ENCODE peak calls at places on chromosomes 7 and 10, in four cellular contexts. One of them, this sample, is unnamed.

GRCh38 chr10:130016095-130016494 is 52.0 kb upstream of the EBF3 start:
- DNase-seq in stimulated activated CD4-positive, alpha-beta T cell treated with anti-CD3 and anti-CD28 coated beads, Interleukin-15, amount 100 ng/mL, for 24 hours: no peak
- DNase-seq in ELF-1: no peak
- DNase-seq in NCI-H446: no peak
- DNase-seq in this sample: no peak

GRCh38 chr7:45178241-45179225 is 20.9 kb downstream of the RAMP3 start:
- DNase-seq in ELF-1: peak; percentile 37
- DNase-seq in NCI-H446: no peak
- DNase-seq in stimulated activated CD4-positive, alpha-beta T cell treated with anti-CD3 and anti-CD28 coated beads, Interleukin-15, amount 100 ng/mL, for 24 hours: peak; percentile 30
- DNase-seq in this sample: peak; percentile 28

GRCh38 chr7:158885624-158886023 is 29.3 kb downstream of the DYNC2I1 start:
- DNase-seq in ELF-1: no peak
- DNase-seq in stimulated activated CD4-positive, alpha-beta T cell treated with anti-CD3 and anti-CD28 coated beads, Interleukin-15, amount 100 ng/mL, for 24 hours: no peak
- DNase-seq in NCI-H446: peak; percentile 5
- DNase-seq in this sample: no peak

GRCh38 chr10:93437000-93437945 is 44.9 kb downstream of the MYOF start:
- DNase-seq in ELF-1: peak; percentile 74
- DNase-seq in stimulated activated CD4-positive, alpha-beta T cell treated with anti-CD3 and anti-CD28 coated beads, Interleukin-15, amount 100 ng/mL, for 24 hours: no peak
- DNase-seq in NCI-H446: peak; percentile 10
- DNase-seq in this sample: no peak

GRCh38 chr10:63346015-63346441 is 119.7 kb downstream of the JMJD1C start:
- DNase-seq in NCI-H446: no peak
- DNase-seq in stimulated activated CD4-positive, alpha-beta T cell treated with anti-CD3 and anti-CD28 coated beads, Interleukin-15, amount 100 ng/mL, for 24 hours: no peak
- DNase-seq in ELF-1: no peak
- DNase-seq in this sample: no peak

GRCh38 chr7:28530175-28531142 is 118.1 kb downstream of the CREB5 start:
- DNase-seq in stimulated activated CD4-positive, alpha-beta T cell treated with anti-CD3 and anti-CD28 coated beads, Interleukin-15, amount 100 ng/mL, for 24 hours: no peak
- DNase-seq in ELF-1: no peak
- DNase-seq in NCI-H446: no peak
- DNase-seq in this sample: no peak

GRCh38 chr10:132360766-132361447 is 28.9 kb downstream of the LRRC27 start:
- DNase-seq in ELF-1: peak; percentile 38
- DNase-seq in NCI-H446: no peak
- DNase-seq in stimulated activated CD4-positive, alpha-beta T cell treated with anti-CD3 and anti-CD28 coated beads, Interleukin-15, amount 100 ng/mL, for 24 hours: peak; percentile 63
- DNase-seq in this sample: peak; percentile 47

GRCh38 chr7:23955600-23956149 is 245.7 kb downstream of the STK31 start:
- DNase-seq in ELF-1: no peak
- DNase-seq in NCI-H446: no peak
- DNase-seq in stimulated activated CD4-positive, alpha-beta T cell treated with anti-CD3 and anti-CD28 coated beads, Interleukin-15, amount 100 ng/mL, for 24 hours: no peak
- DNase-seq in this sample: no peak

GRCh38 chr7:148287538-148287937 is 303.0 kb upstream of the C7orf33 start:
- DNase-seq in NCI-H446: no peak
- DNase-seq in ELF-1: no peak
- DNase-seq in stimulated activated CD4-positive, alpha-beta T cell treated with anti-CD3 and anti-CD28 coated beads, Interleukin-15, amount 100 ng/mL, for 24 hours: no peak
- DNase-seq in this sample: no peak

GRCh38 chr7:24869572-24869971 is 110.4 kb downstream of the OSBPL3 start:
- DNase-seq in ELF-1: no peak
- DNase-seq in NCI-H446: no peak
- DNase-seq in stimulated activated CD4-positive, alpha-beta T cell treated with anti-CD3 and anti-CD28 coated beads, Interleukin-15, amount 100 ng/mL, for 24 hours: no peak
- DNase-seq in this sample: no peak

GRCh38 chr10:91380873-91381561 is 29.1 kb upstream of the HECTD2 start:
- DNase-seq in ELF-1: peak; percentile 94
- DNase-seq in stimulated activated CD4-positive, alpha-beta T cell treated with anti-CD3 and anti-CD28 coated beads, Interleukin-15, amount 100 ng/mL, for 24 hours: no peak
- DNase-seq in NCI-H446: no peak
- DNase-seq in this sample: no peak

GRCh38 chr10:124568339-124568738 is 106.7 kb downstream of the LHPP start:
- DNase-seq in stimulated activated CD4-positive, alpha-beta T cell treated with anti-CD3 and anti-CD28 coated beads, Interleukin-15, amount 100 ng/mL, for 24 hours: no peak
- DNase-seq in ELF-1: peak; percentile 34
- DNase-seq in NCI-H446: no peak
- DNase-seq in this sample: no peak

GRCh38 chr10:85420501-85421191 is 945.9 kb downstream of the GRID1 start:
- DNase-seq in ELF-1: peak; percentile 88
- DNase-seq in NCI-H446: no peak
- DNase-seq in stimulated activated CD4-positive, alpha-beta T cell treated with anti-CD3 and anti-CD28 coated beads, Interleukin-15, amount 100 ng/mL, for 24 hours: no peak
- DNase-seq in this sample: no peak

GRCh38 chr7:2498708-2499107 is 20.9 kb upstream of the LFNG start:
- DNase-seq in NCI-H446: no peak
- DNase-seq in ELF-1: no peak
- DNase-seq in stimulated activated CD4-positive, alpha-beta T cell treated with anti-CD3 and anti-CD28 coated beads, Interleukin-15, amount 100 ng/mL, for 24 hours: no peak
- DNase-seq in this sample: no peak

This sample was measured in activated CD4-positive, alpha-beta memory T cell treated with anti-CD3 and anti-CD28 coated beads for 36 hours.